ENCODE peak calls at places on chromosomes 2 and 18, in four cellular contexts. G is neuronal stem cell, D is SK-N-SH, V is GM23248. H is an unnamed sample.

GRCh38 chr2:36485521-36485920 is 112.4 kb downstream of the FEZ2 start:
- DNase-seq in G (no peak), D (no peak), V (peak), H (no peak)

GRCh38 chr2:83342860-83343329 is 1116.2 kb downstream of the SUCLG1 start:
- DNase-seq in G (no peak), D (no peak), V (no peak), H (no peak)

GRCh38 chr2:137873860-137874259 is 90.4 kb upstream of the HNMT start:
- DNase-seq in G (no peak), D (no peak), V (no peak), H (no peak)

GRCh38 chr2:165113414-165113813 is 90.4 kb downstream of the SCN3A start:
- DNase-seq in G (no peak), D (peak), V (peak), H (no peak)

GRCh38 chr18:49168970-49169619 is 218.3 kb upstream of the SMAD7 start:
- DNase-seq in G (no peak), D (no peak), V (no peak), H (peak)

GRCh38 chr2:207459990-207460757 is 69.6 kb upstream of the CREB1 start:
- DNase-seq in G (no peak), D (no peak), V (no peak), H (no peak)

GRCh38 chr18:26190506-26190905 is 35.7 kb upstream of the TAF4B start:
- DNase-seq in G (no peak), D (no peak), V (no peak), H (no peak)

GRCh38 chr2:15730545-15731212 is 139.0 kb downstream of the DDX1 start:
- DNase-seq in G (no peak), D (peak), V (peak), H (peak)

GRCh38 chr2:241925821-241926441 is 56.4 kb downstream of the RTP5 start:
- DNase-seq in G (no peak), D (no peak), V (no peak), H (no peak)

GRCh38 chr18:48802543-48803428 is 148.0 kb downstream of the SMAD7 start:
- DNase-seq in G (no peak), D (no peak), V (no peak), H (peak)

GRCh38 chr2:234823877-234824376 is 127.9 kb upstream of the SH3BP4 start:
- DNase-seq in G (peak), D (no peak), V (peak), H (peak)

GRCh38 chr18:75156831-75157230 is 52.1 kb downstream of the PTGR3 start:
- DNase-seq in G (no peak), D (no peak), V (no peak), H (no peak)

GRCh38 chr18:75158465-75159237 is 50.3 kb downstream of the PTGR3 start:
- DNase-seq in G (no peak), D (no peak), V (no peak), H (no peak)

GRCh38 chr18:75157359-75157758 is 51.6 kb downstream of the PTGR3 start:
- DNase-seq in G (no peak), D (no peak), V (no peak), H (no peak)

GRCh38 chr18:75159238-75159518 is 49.8 kb downstream of the PTGR3 start:
- DNase-seq in G (no peak), D (no peak), V (no peak), H (no peak)

DNA sequence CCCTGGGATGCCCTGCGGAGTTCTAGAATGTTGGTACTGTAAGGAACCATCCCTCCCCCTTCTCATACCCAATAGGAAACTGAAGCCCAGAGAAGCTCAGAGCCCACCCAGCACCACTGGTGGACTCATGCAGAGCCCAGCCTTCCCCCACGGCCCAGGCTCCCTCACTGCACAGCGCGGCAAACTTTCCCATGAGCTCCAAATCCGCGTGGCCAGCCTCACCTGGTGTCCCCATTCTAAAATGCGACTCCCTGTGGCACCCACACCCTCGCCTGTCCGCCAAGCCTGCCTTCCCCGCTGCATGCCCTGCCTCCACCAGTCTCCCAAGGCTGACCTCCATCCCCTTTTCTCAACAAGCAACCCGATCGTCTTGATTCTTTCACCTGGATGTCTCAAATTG is 51.1 kb downstream of the PTGR3 start:
- DNase-seq in G (no peak), D (no peak), V (no peak), H (no peak)
- H3K9ac ChIP-seq in G (no peak), D (no peak), V (no peak), H (no peak)

GRCh38 chr18:11994708-11995444 is 13.6 kb downstream of the IMPA2 start:
- DNase-seq in G (no peak), D (no peak), V (peak), H (peak)
- H3K9ac ChIP-seq in G (no peak), D (no peak), V (peak), H (peak)

DNA sequence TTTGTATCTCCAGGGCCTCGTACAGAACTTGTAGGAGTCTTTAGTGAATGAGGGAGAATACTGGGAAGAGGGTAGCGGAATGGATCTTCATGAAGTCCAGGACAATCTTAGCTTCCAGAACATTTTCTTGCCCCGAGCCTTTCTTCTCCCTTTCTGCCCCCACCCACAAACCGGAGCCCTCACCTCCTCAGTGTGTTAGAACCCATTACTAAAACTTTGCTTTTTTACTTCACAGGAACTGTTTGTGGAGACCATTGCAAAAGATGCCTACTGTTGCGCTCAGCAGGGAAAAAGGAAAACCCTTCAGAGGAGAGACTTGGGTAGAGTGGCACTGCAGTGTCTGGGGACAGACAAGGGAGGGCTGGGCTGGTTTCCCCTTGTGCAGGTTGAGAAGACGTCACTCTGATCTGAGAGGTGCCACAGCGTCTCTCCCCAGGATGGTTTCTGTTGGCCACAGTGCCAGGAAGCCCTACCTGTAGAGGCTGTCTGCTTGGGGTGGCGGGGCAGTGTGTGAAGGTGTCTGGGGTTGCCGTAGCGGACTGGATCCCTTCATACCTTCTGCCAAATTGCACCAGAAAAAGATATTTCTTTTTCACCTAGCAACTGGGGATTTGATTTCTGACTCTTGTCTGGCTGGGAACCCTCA is 786 bp downstream of the POLE4 start:
- DNase-seq in G (no peak), D (no peak), V (no peak), H (no peak)
- H3K9ac ChIP-seq in G (no peak), D (peak), V (peak), H (peak)

GRCh38 chr18:79963658-79964329 is 649 bp upstream of the HSBP1L1 start:
- DNase-seq in G (no peak), D (no peak), V (no peak), H (peak)

GRCh38 chr18:79962835-79963657 is 1.4 kb upstream of the HSBP1L1 start:
- DNase-seq in G (no peak), D (no peak), V (no peak), H (peak)

GRCh38 chr18:79965119-79965902 is 868 bp downstream of the HSBP1L1 start:
- DNase-seq in G (no peak), D (peak), V (peak), H (peak)

GRCh38 chr18:79962311-79962710 is 2.1 kb upstream of the HSBP1L1 start:
- DNase-seq in G (no peak), D (no peak), V (peak), H (peak)

GRCh38 chr18:79964330-79965118 is at the start of gene HSBP1L1:
- DNase-seq in G (peak), D (peak), V (peak), H (peak)
- H3K9ac ChIP-seq in G (peak), D (peak), V (peak), H (peak)

GRCh38 chr2:118711603-118712002 is 135.8 kb downstream of the EN1 start:
- DNase-seq in G (no peak), D (no peak), V (no peak), H (no peak)

GRCh38 chr2:118706844-118707243 is 140.6 kb downstream of the EN1 start:
- DNase-seq in G (no peak), D (no peak), V (no peak), H (no peak)

GRCh38 chr2:118706371-118706770 is 141.1 kb downstream of the EN1 start:
- DNase-seq in G (no peak), D (no peak), V (no peak), H (no peak)

GRCh38 chr2:118710481-118710880 is 137.0 kb downstream of the EN1 start:
- DNase-seq in G (no peak), D (no peak), V (no peak), H (no peak)

GRCh38 chr2:118709786-118710185 is 137.7 kb downstream of the EN1 start:
- DNase-seq in G (no peak), D (no peak), V (peak), H (no peak)
- H3K9ac ChIP-seq in G (no peak), D (no peak), V (no peak), H (no peak)

GRCh38 chr2:177207101-177207500 is 5.5 kb upstream of the HNRNPA3 start:
- DNase-seq in G (no peak), D (no peak), V (no peak), H (no peak)
- H3K9ac ChIP-seq in G (no peak), D (no peak), V (no peak), H (no peak)

H was measured in colonic mucosa.